ENCODE peak calls at places on chromosomes 11 and 22, in nine cellular contexts. E, T, Z, D, X, A, G, R and I are unnamed samples.

GRCh38 chr11:1817000-1817399 is 17.8 kb upstream of the SYT8 start:
- DNase-seq in E (peak; percentile 7), D (no peak), G (no peak), T (no peak), R (no peak), A (no peak), X (no peak), Z (no peak), I (no peak)

GRCh38 chr11:109422755-109423113 is 744 bp downstream of the C11orf87 start:
- DNase-seq in A (peak; percentile 42), Z (no peak), G (no peak), R (peak; percentile 32), D (no peak), E (no peak), X (no peak), T (no peak), I (peak; percentile 13)

GRCh38 chr11:120184371-120184945 is 26.4 kb upstream of the OAF start:
- DNase-seq in T (no peak), G (no peak), R (no peak), X (no peak), D (no peak), A (no peak), E (peak; percentile 86), Z (no peak), I (no peak)

GRCh38 chr11:128915148-128915519 is 24.0 kb downstream of the KCNJ5 start:
- DNase-seq in Z (no peak), E (no peak), D (no peak), G (no peak), T (no peak), A (no peak), X (no peak), R (no peak), I (no peak)

GRCh38 chr22:45090364-45090960 is 73.3 kb upstream of the NUP50 start:
- DNase-seq in Z (no peak), T (no peak), D (no peak), X (peak; percentile 68), A (no peak), E (no peak), R (no peak), G (no peak), I (no peak)

GRCh38 chr11:112882494-112883381 is 78.5 kb upstream of the NCAM1 start:
- DNase-seq in G (no peak), E (no peak), X (no peak), D (no peak), A (no peak), R (no peak), Z (no peak), T (no peak), I (no peak)

GRCh38 chr22:39956932-39957664 is 3.1 kb upstream of the TMA7B start:
- DNase-seq in G (no peak), D (no peak), Z (no peak), T (no peak), X (no peak), E (no peak), R (no peak), A (no peak), I (peak; percentile 47)

GRCh38 chr11:33329705-33330329 is 72.6 kb downstream of the HIPK3 start:
- DNase-seq in A (no peak), E (peak; percentile 71), G (no peak), Z (peak; percentile 22), R (peak; percentile 40), T (peak; percentile 27), D (peak; percentile 16), X (no peak), I (peak; percentile 38)

GRCh38 chr11:113014262-113014661 is 53.0 kb downstream of the NCAM1 start:
- DNase-seq in E (peak; percentile 83), Z (no peak), G (no peak), A (no peak), R (no peak), T (no peak), D (peak; percentile 27), X (no peak), I (no peak)

GRCh38 chr11:112925516-112926310 is 35.5 kb upstream of the NCAM1 start:
- DNase-seq in T (no peak), A (no peak), Z (no peak), D (no peak), X (no peak), G (no peak), R (peak; percentile 80), E (no peak), I (no peak)

GRCh38 chr11:47104337-47104950 is 72.2 kb downstream of the ARFGAP2 start:
- DNase-seq in X (peak; percentile 59), T (no peak), G (peak; percentile 16), Z (no peak), D (no peak), E (no peak), R (no peak), A (no peak), I (no peak)

GRCh38 chr11:26778000-26778757 is 56.3 kb upstream of the SLC5A12 start:
- DNase-seq in E (no peak), D (no peak), Z (no peak), R (peak; percentile 89), A (no peak), X (no peak), G (peak; percentile 82), T (peak; percentile 30), I (no peak)

GRCh38 chr11:30758012-30758411 is 171.9 kb upstream of the MPPED2 start:
- DNase-seq in T (no peak), Z (no peak), A (no peak), E (no peak), X (no peak), G (no peak), D (no peak), R (no peak), I (no peak)

GRCh38 chr11:45890886-45891550 is 5.6 kb downstream of the MAPK8IP1 start:
- DNase-seq in R (no peak), X (no peak), Z (no peak), G (no peak), D (no peak), E (no peak), A (peak; percentile 32), T (no peak), I (no peak)

GRCh38 chr11:108551653-108552462 is 41.7 kb downstream of the EXPH5 start:
- DNase-seq in E (no peak), A (no peak), D (peak; percentile 13), T (no peak), R (no peak), G (no peak), X (no peak), Z (no peak), I (no peak)

DNA sequence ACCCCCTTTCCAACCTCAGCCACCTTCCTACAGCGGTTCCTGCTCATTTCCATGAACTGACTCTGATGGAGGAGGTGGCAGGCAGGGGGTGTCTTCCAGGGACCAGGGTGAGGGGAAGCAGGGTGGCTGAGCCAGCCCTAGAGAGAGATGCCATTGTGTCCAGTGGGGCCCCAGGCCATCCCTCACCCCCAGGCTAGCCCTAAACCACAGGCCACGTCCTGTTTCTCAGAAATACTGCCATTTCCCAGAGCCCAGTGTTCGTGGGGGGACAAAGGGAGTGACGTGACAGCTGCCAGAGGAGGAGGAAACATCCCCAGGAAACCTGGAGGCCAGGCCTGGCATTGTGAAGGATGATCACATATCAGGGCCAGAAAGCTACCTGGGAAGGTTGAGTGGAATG is 39.5 kb downstream of the CHRDL2 start:
- DNase-seq in E (no peak), A (no peak), G (no peak), X (no peak), R (no peak), D (no peak), Z (no peak), T (no peak), I (no peak)
- TF ChIP-seq CTCF in E (no peak), A (no peak), G (no peak), X (no peak), R (no peak), D (no peak), Z (no peak), T (no peak), I (no peak)

DNA sequence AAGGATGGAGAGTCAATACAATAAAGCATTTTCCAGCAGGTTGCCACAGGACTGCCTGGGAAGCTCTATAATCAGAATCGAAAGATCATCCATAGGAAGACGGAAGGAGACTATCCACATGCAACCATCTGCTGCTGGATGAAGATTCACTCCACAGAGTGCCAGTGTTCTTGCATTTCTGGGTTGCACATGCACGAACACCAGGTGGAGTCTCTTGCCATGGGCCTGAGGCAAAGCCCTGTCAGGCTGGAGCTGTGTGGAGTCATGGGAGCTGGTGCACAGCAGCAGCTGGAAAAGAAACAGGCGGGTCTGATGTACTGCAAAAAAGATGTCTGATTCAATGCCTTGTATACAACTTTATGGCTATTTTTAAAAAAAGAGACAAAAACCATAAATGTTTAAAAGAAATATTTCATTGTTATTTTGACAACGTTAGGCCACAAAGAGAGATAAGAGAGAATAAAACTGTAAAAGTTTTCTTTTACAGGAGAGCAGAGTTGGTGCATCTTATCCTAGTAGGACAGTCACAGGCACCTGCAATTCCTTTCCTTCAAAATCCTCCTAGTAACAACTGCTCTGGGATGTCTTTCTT is 12.9 kb upstream of the FAT3 start:
- DNase-seq in D (peak; percentile 23), E (no peak), Z (no peak), X (peak; percentile 62), T (peak; percentile 7), R (peak; percentile 33), A (peak; percentile 57), G (no peak), I (no peak)
- TF ChIP-seq CTCF in D (peak; percentile 30), E (peak; percentile 29), Z (no peak), X (peak; percentile 64), T (peak; percentile 62), R (peak; percentile 54), A (peak; percentile 25), G (peak; percentile 69), I (no peak)

DNA sequence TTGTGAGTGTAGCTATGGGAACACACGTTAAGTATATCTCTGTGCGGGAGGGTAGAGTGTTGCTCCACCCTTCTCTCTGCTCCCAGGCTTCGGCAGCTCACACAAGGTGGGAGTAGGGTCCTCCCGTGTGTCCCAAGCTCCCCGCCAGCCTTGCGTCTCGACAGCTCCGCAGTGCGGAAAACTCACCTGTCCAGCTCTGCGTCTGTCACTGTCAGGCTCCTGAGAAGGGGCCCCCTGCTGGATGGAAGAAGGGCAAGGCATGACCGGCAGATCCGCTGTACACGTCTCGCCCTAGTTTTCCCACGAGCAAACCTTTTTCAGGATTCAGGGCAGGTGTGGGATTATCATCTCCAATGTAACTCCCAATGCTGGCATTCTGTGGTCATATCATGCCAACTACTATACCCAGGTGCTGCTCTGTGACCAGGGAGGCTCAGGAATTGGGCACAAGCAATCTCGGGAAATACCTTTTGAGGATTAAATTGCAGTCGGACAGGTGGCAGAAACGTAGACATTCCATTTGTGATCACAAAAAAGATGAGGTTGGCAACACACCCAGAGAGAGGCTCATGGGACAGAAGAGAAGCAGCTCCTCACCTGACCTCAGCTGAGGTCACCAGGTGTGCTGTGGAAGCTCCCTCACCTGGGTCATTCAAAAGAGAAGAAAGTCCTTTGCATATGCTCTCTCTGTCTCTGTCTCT is 314.0 kb upstream of the B3GAT1 start:
- DNase-seq in Z (no peak), R (no peak), E (no peak), D (peak; percentile 33), A (no peak), T (no peak), G (no peak), X (peak; percentile 71), I (no peak)
- TF ChIP-seq CTCF in Z (no peak), R (peak; percentile 44), E (no peak), D (peak; percentile 38), A (peak; percentile 47), T (no peak), G (no peak), X (peak; percentile 65), I (no peak)

DNA sequence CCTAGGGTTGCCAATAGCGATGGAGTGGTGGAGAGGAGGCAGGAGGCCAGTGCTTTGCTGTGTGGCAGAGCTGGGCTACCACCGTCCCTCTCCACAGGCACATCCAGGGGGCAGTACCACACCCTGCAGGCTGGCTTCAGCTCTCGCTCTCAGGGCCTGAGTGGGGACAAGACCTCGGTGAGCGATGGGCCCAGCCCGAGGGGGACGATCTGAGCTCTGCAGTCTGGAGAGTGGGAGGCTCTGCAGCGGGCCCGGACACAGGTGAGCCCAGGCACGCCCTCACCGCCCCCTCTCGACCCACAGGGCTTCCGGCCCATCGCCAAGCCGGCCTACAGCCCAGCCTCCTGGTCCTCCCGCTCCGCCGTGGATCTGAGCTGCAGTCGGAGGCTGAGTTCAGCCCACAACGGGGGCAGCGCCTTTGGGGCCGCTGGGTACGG is 2.5 kb downstream of the PKP3 start:
- DNase-seq in A (no peak), X (no peak), D (no peak), G (no peak), Z (no peak), R (no peak), T (no peak), E (no peak), I (peak; percentile 71)
- TF ChIP-seq CTCF in A (peak; percentile 16), X (peak; percentile 36), D (no peak), G (peak; percentile 38), Z (no peak), R (peak; percentile 48), T (peak; percentile 26), E (no peak), I (no peak)